ENCODE peak calls at places on chromosomes 7 and 10, in five cellular contexts. A, O, Z, G and K are unnamed samples. For H3K4me1, the result is how much of the 10 kb centered on the place peaks cover.

GRCh38 chr7:146478975-146479492 is 362.4 kb downstream of the CNTNAP2 start:
- DNase-seq in Z (no peak), G (no peak), A (no peak), O (no peak), K (no peak)

GRCh38 chr7:4659551-4660286 is 22.4 kb upstream of the FOXK1 start:
- DNase-seq in O (no peak), A (no peak), Z (no peak), G (peak), K (peak)

GRCh38 chr7:133575726-133576125 is 322.8 kb downstream of the EXOC4 start:
- DNase-seq in A (no peak), O (peak), G (no peak), Z (no peak), K (no peak)

GRCh38 chr10:58307676-58308075 is 27.1 kb upstream of the UBE2D1 start:
- DNase-seq in A (no peak), G (no peak), O (no peak), Z (no peak), K (no peak)

GRCh38 chr10:47346572-47347302 is 1.4 kb upstream of the RBP3 start:
- DNase-seq in A (no peak), O (no peak), G (no peak), Z (peak), K (peak)

GRCh38 chr10:35546824-35547225 is 58.3 kb upstream of the GJD4 start:
- DNase-seq in A (no peak), O (peak), G (no peak), Z (peak), K (peak)

GRCh38 chr7:137919987-137920386 is 73.2 kb upstream of the DGKI start:
- DNase-seq in G (no peak), A (no peak), Z (no peak), O (peak), K (no peak)

GRCh38 chr10:132094581-132095234 is 29.0 kb downstream of the JAKMIP3 start:
- DNase-seq in O (no peak), Z (no peak), A (no peak), G (no peak), K (no peak)

GRCh38 chr10:83869898-83870297 is 269.4 kb upstream of the GHITM start:
- DNase-seq in A (no peak), O (no peak), Z (no peak), G (no peak), K (no peak)

GRCh38 chr7:18689535-18689934 is 194.0 kb downstream of the HDAC9 start:
- DNase-seq in O (peak), A (no peak), G (no peak), Z (peak), K (no peak)

GRCh38 chr7:73461782-73462285 is 28.3 kb downstream of the FZD9 start:
- DNase-seq in O (no peak), A (no peak), G (no peak), Z (no peak), K (no peak)

GRCh38 chr10:3897156-3897555 is 112.1 kb upstream of the KLF6 start:
- DNase-seq in O (peak), G (no peak), Z (peak), A (no peak), K (no peak)

GRCh38 chr7:114758661-114759227 is 163.2 kb upstream of the MDFIC start:
- DNase-seq in G (no peak), O (no peak), A (no peak), Z (no peak), K (no peak)

GRCh38 chr10:103669944-103670343 is 176.4 kb downstream of the NEURL1 start:
- DNase-seq in A (no peak), G (no peak), Z (no peak), O (no peak), K (no peak)

GRCh38 chr10:130111848-130112180 is 1.2 kb upstream of the C10orf143 start:
- DNase-seq in Z (no peak), A (no peak), O (no peak), G (peak), K (no peak)

GRCh38 chr7:124032369-124033092 is at the start of gene TMEM229A:
- DNase-seq in Z (peak), O (peak), G (peak), A (no peak), K (peak)

GRCh38 chr10:99685232-99686041 is 26.1 kb downstream of the ENTPD7 start:
- DNase-seq in G (no peak), O (no peak), Z (no peak), A (no peak), K (no peak)

GRCh38 chr7:28296571-28297483 is 115.5 kb upstream of the CREB5 start:
- DNase-seq in A (no peak), Z (peak), G (peak), O (peak), K (peak)

GRCh38 chr10:132001238-132001977 is 19.7 kb upstream of the BNIP3 start:
- DNase-seq in Z (peak), O (peak), A (no peak), G (peak), K (peak)

GRCh38 chr10:69057951-69058297 is 30.0 kb upstream of the SRGN start:
- DNase-seq in Z (no peak), G (no peak), O (peak), A (no peak), K (no peak)
- H3K27ac ChIP-seq in Z (peak), G (no peak), O (peak), A (no peak), K (no peak)

GRCh38 chr7:131066635-131067034 is 261.0 kb upstream of the MKLN1 start:
- DNase-seq in G (no peak), A (no peak), Z (peak), O (peak), K (no peak)
- H3K4me1 ChIP-seq in G (under half), A (under half), Z (under half), O (under half), K (under half)

DNA sequence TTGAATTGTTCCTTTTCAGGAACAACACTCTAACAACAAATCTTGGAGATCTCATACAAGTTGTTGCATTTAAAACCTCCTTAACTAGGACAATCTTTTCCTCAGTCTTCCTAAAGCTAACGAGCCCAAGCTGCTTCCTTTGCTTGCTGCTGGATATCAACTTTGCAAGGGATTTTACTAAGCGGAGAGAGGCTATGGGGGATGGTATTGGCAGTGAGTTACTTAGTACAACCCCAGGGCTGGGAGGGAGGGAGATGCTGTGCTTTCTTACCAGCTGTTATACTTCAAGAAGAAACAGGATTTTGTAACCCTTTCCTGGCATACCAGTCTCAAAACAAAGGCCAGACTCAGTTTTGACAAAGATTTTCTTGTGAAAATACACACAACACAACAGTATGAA is 19.5 kb upstream of the COL1A2 start:
- DNase-seq in Z (peak), A (no peak), O (peak), G (no peak), K (peak)
- H3K27ac ChIP-seq in Z (peak), A (no peak), O (peak), G (no peak), K (peak)

GRCh38 chr7:76302299-76303056 is at the start of gene HSPB1:
- DNase-seq in A (peak), Z (peak), G (peak), O (peak), K (peak)
- H3K4me1 ChIP-seq in A (under half), Z (under half), G (under half), O (under half), K (under half)